ENCODE peak calls at places on chromosome X, in nine cellular contexts. G is mucosa of descending colon; A is HS-5; P is effector CD4-positive, alpha-beta T cell; Y is lower leg skin; R is GM06990; O is GM04503; Q is stimulated activated CD4-positive, alpha-beta T cell treated with anti-CD3 and anti-CD28 coated beads, Interleukin-4, amount 100 ng/mL, for 24 hours; C is dermis blood vessel endothelial cell. X is an unnamed sample.

GRCh38 chrX:53281321-53281822 is at the start of gene IQSEC2:
- DNase-seq in R (no peak), Y (peak; percentile 74), O (no peak), G (peak; percentile 89), C (peak; percentile 67), A (no peak), P (no peak), Q (no peak), X (peak; percentile 17)

GRCh38 chrX:13179100-13179499 is 134.7 kb upstream of the FAM9C start:
- DNase-seq in Y (no peak), G (no peak), C (no peak), Q (no peak), R (no peak), P (no peak), A (no peak), O (peak; percentile 2), X (peak; percentile 59)

GRCh38 chrX:107842715-107843400 is 17.2 kb downstream of the MID2 start:
- DNase-seq in R (no peak), C (peak; percentile 31), G (no peak), Y (no peak), A (no peak), Q (no peak), O (no peak), P (no peak), X (no peak)

GRCh38 chrX:23134171-23134570 is 134.4 kb downstream of the DDX53 start:
- DNase-seq in A (no peak), P (no peak), G (no peak), R (no peak), C (no peak), Q (no peak), O (no peak), Y (no peak), X (no peak)

GRCh38 chrX:54043696-54044125 is 562 bp downstream of the PHF8 start:
- DNase-seq in A (no peak), R (no peak), O (peak; percentile 3), Q (no peak), P (peak; percentile 24), Y (peak; percentile 13), G (peak; percentile 69), C (peak; percentile 44), X (no peak)

GRCh38 chrX:70960728-70961127 is 29.8 kb upstream of the SLC7A3 start:
- DNase-seq in G (no peak), Y (no peak), A (no peak), C (peak; percentile 18), P (no peak), O (no peak), R (no peak), Q (no peak), X (no peak)

GRCh38 chrX:154378059-154378798 is 866 bp upstream of the EMD start:
- DNase-seq in C (peak; percentile 57), Y (peak; percentile 33), P (peak; percentile 33), O (no peak), Q (peak; percentile 24), R (no peak), G (peak; percentile 72), A (no peak), X (no peak)

GRCh38 chrX:25003066-25003849 is 12.5 kb downstream of the ARX start:
- DNase-seq in Y (no peak), Q (no peak), O (no peak), G (no peak), A (no peak), P (no peak), R (no peak), C (no peak), X (no peak)

GRCh38 chrX:150581093-150581775 is 12.8 kb downstream of the MTM1 start:
- DNase-seq in C (peak; percentile 46), Y (no peak), A (peak; percentile 55), O (peak; percentile 46), Q (no peak), R (no peak), P (no peak), G (no peak), X (peak; percentile 36)

GRCh38 chrX:101550825-101551767 is 749 bp downstream of the ARMCX1 start:
- DNase-seq in Y (peak; percentile 24), Q (no peak), G (peak; percentile 43), A (no peak), C (peak; percentile 59), O (no peak), R (no peak), P (no peak), X (no peak)

GRCh38 chrX:48613502-48614160 is 16.3 kb downstream of the WDR13 start:
- DNase-seq in A (no peak), O (no peak), R (no peak), G (no peak), P (no peak), Q (no peak), C (no peak), Y (no peak), X (no peak)

GRCh38 chrX:133294126-133294525 is 76.0 kb upstream of the TFDP3 start:
- DNase-seq in O (no peak), P (no peak), Q (no peak), Y (no peak), R (no peak), A (no peak), G (no peak), C (no peak), X (no peak)

GRCh38 chrX:153410328-153410727 is 944 bp upstream of the ZFP92 start:
- DNase-seq in R (no peak), A (no peak), G (no peak), O (no peak), C (no peak), Q (no peak), P (no peak), Y (no peak), X (no peak)

GRCh38 chrX:12611471-12611870 is 179.7 kb upstream of the PRPS2 start:
- DNase-seq in R (peak; percentile 3), C (no peak), P (no peak), Q (no peak), Y (no peak), G (no peak), O (no peak), A (no peak), X (no peak)

GRCh38 chrX:110755611-110756010 is 40.0 kb downstream of the CHRDL1 start:
- DNase-seq in A (no peak), Y (no peak), P (no peak), R (no peak), G (no peak), O (no peak), C (no peak), Q (no peak), X (no peak)

GRCh38 chrX:65924938-65925507 is 114.9 kb downstream of the VSIG4 start:
- DNase-seq in R (no peak), O (no peak), P (no peak), G (no peak), Y (no peak), Q (no peak), A (no peak), C (no peak), X (peak; percentile 58)

GRCh38 chrX:114344756-114345155 is 239.1 kb upstream of the HTR2C start:
- DNase-seq in A (peak; percentile 20), R (no peak), G (no peak), O (peak; percentile 1), C (peak; percentile 36), Q (no peak), P (no peak), Y (no peak), X (peak; percentile 5)

GRCh38 chrX:2901367-2902036 is 27.6 kb downstream of the ARSD start:
- DNase-seq in G (no peak), Q (no peak), C (no peak), O (no peak), R (no peak), A (no peak), Y (no peak), P (no peak), X (no peak)

GRCh38 chrX:1072637-1073377 is 139.6 kb downstream of the CRLF2 start:
- DNase-seq in O (no peak), Q (no peak), A (no peak), P (no peak), R (no peak), Y (no peak), G (no peak), C (no peak), X (no peak)

GRCh38 chrX:15430584-15430983 is 46.4 kb upstream of the VEGFD start:
- DNase-seq in G (no peak), C (peak; percentile 46), A (no peak), P (no peak), Y (no peak), Q (no peak), O (no peak), R (no peak), X (no peak)

GRCh38 chrX:1481636-1482529 is 29.2 kb upstream of the ASMTL start:
- DNase-seq in Y (peak; percentile 64), Q (peak; percentile 80), A (no peak), P (peak; percentile 64), O (peak; percentile 51), G (peak; percentile 51), C (peak; percentile 90), R (peak; percentile 80), X (no peak)

GRCh38 chrX:154384284-154384892 is 5.3 kb downstream of the EMD start:
- DNase-seq in Y (no peak), G (no peak), P (no peak), C (peak; percentile 58), Q (no peak), O (no peak), R (no peak), A (no peak), X (no peak)

GRCh38 chrX:1582686-1583437 is 8.5 kb upstream of the AKAP17A start:
- DNase-seq in Q (peak; percentile 71), P (no peak), R (no peak), G (no peak), C (peak; percentile 64), A (no peak), O (no peak), Y (no peak), X (no peak)